ENCODE peak calls at places on chromosomes 16 and 17, in four cellular contexts. One of them, this sample, is unnamed.

GRCh38 chr16:72976047-72976746 is 71.7 kb downstream of the ZFHX3 start:
- DNase-seq in nephron progenitor cell: no peak
- DNase-seq in foreskin fibroblast: no peak
- DNase-seq in brain microvascular endothelial cell: no peak
- DNase-seq in this sample: no peak

GRCh38 chr16:104828-105374 is 26.9 kb downstream of the MPG start:
- DNase-seq in nephron progenitor cell: no peak
- DNase-seq in foreskin fibroblast: no peak
- DNase-seq in brain microvascular endothelial cell: no peak
- DNase-seq in this sample: no peak

GRCh38 chr17:16319969-16320368 is 33.3 kb downstream of the CENPV start:
- DNase-seq in nephron progenitor cell: no peak
- DNase-seq in foreskin fibroblast: no peak
- DNase-seq in brain microvascular endothelial cell: no peak
- DNase-seq in this sample: no peak

GRCh38 chr17:3527896-3528603 is 29.6 kb downstream of the TRPV3 start:
- DNase-seq in nephron progenitor cell: no peak
- DNase-seq in foreskin fibroblast: no peak
- DNase-seq in brain microvascular endothelial cell: no peak
- DNase-seq in this sample: no peak

GRCh38 chr16:81431554-81432353 is 12.9 kb upstream of the CMIP start:
- DNase-seq in nephron progenitor cell: no peak
- DNase-seq in foreskin fibroblast: peak
- DNase-seq in brain microvascular endothelial cell: peak
- DNase-seq in this sample: no peak

GRCh38 chr16:19102187-19102872 is 11.4 kb upstream of the ITPRIPL2 start:
- DNase-seq in nephron progenitor cell: no peak
- DNase-seq in foreskin fibroblast: no peak
- DNase-seq in brain microvascular endothelial cell: no peak
- DNase-seq in this sample: no peak

GRCh38 chr17:4520881-4521600 is 22.4 kb downstream of the SPNS2 start:
- DNase-seq in nephron progenitor cell: no peak
- DNase-seq in foreskin fibroblast: no peak
- DNase-seq in brain microvascular endothelial cell: no peak
- DNase-seq in this sample: no peak

GRCh38 chr17:71085238-71086033 is 916.1 kb downstream of the KCNJ2 start:
- DNase-seq in nephron progenitor cell: peak
- DNase-seq in foreskin fibroblast: peak
- DNase-seq in brain microvascular endothelial cell: no peak
- DNase-seq in this sample: no peak

GRCh38 chr17:40612510-40613244 is 34.9 kb downstream of the SMARCE1 start:
- DNase-seq in nephron progenitor cell: no peak
- DNase-seq in foreskin fibroblast: no peak
- DNase-seq in brain microvascular endothelial cell: no peak
- DNase-seq in this sample: no peak

GRCh38 chr16:84065536-84066132 is 23.0 kb upstream of the SLC38A8 start:
- DNase-seq in nephron progenitor cell: peak
- DNase-seq in foreskin fibroblast: peak
- DNase-seq in brain microvascular endothelial cell: peak
- DNase-seq in this sample: no peak

GRCh38 chr17:79989106-79989835 is 46.4 kb downstream of the TBC1D16 start:
- DNase-seq in nephron progenitor cell: no peak
- DNase-seq in foreskin fibroblast: no peak
- DNase-seq in brain microvascular endothelial cell: no peak
- DNase-seq in this sample: no peak

GRCh38 chr16:68921654-68922053 is 78.3 kb downstream of the TANGO6 start:
- DNase-seq in nephron progenitor cell: no peak
- DNase-seq in foreskin fibroblast: no peak
- DNase-seq in brain microvascular endothelial cell: no peak
- DNase-seq in this sample: no peak

GRCh38 chr16:84932691-84933090 is 78.6 kb downstream of the ZDHHC7 start:
- DNase-seq in nephron progenitor cell: no peak
- DNase-seq in foreskin fibroblast: no peak
- DNase-seq in brain microvascular endothelial cell: no peak
- DNase-seq in this sample: no peak

GRCh38 chr17:3965123-3965800 is 1.0 kb upstream of the ATP2A3 start:
- DNase-seq in nephron progenitor cell: peak
- DNase-seq in foreskin fibroblast: peak
- DNase-seq in brain microvascular endothelial cell: no peak
- DNase-seq in this sample: peak

GRCh38 chr17:41428591-41429326 is 4.4 kb upstream of the KRT37 start:
- DNase-seq in nephron progenitor cell: no peak
- DNase-seq in foreskin fibroblast: peak
- DNase-seq in brain microvascular endothelial cell: no peak
- DNase-seq in this sample: no peak

GRCh38 chr16:65889533-65889966 is 476.9 kb upstream of the CDH5 start:
- DNase-seq in nephron progenitor cell: no peak
- DNase-seq in foreskin fibroblast: no peak
- DNase-seq in brain microvascular endothelial cell: no peak
- DNase-seq in this sample: no peak

GRCh38 chr16:68711421-68712139 is 25.5 kb upstream of the CDH1 start:
- DNase-seq in nephron progenitor cell: no peak
- DNase-seq in foreskin fibroblast: no peak
- DNase-seq in brain microvascular endothelial cell: no peak
- DNase-seq in this sample: no peak

GRCh38 chr16:30054959-30055553 is 10.5 kb upstream of the ALDOA start:
- DNase-seq in nephron progenitor cell: peak
- DNase-seq in foreskin fibroblast: peak
- DNase-seq in brain microvascular endothelial cell: no peak
- DNase-seq in this sample: no peak
- TF ChIP-seq CTCF in nephron progenitor cell: peak
- TF ChIP-seq CTCF in foreskin fibroblast: peak
- TF ChIP-seq CTCF in brain microvascular endothelial cell: peak
- TF ChIP-seq CTCF in this sample: peak

DNA sequence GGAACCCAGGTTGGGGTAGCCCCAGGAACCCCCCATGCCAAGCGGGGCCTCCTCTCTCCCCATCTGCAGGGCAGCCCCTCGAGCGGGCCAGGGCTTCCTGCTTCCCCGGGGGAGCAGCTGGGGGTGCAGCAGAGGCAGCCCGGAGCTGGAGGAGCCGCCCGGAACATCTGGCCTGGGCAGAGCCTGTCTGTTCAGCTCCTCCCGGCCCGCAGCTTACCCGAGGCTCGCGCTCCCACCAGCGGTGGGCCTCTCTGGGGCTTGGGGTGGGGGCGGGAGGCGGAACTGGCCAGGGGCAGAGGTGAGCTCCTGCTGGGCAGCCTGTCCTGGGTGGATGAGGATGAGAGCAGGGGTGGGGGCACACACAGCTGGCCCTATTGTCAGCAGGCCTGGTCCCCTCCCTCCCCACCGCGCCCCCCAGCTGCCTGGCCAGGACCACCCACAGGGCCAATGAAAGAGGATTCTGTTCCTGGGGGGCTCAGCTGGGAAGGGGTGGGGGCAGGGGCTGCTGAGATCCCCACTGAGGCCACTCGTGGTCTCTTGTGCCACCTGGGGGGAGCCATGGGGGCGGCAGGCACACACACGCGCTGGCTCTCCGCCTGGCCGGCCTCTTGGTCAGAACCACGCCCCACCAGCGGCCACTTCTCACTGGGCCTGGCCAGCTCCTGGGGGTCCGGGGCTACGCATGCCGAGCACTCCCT is 34.7 kb downstream of the BAHCC1 start:
- DNase-seq in nephron progenitor cell: no peak
- DNase-seq in foreskin fibroblast: peak
- DNase-seq in brain microvascular endothelial cell: no peak
- DNase-seq in this sample: no peak
- TF ChIP-seq CTCF in nephron progenitor cell: no peak
- TF ChIP-seq CTCF in foreskin fibroblast: no peak
- TF ChIP-seq CTCF in brain microvascular endothelial cell: peak
- TF ChIP-seq CTCF in this sample: no peak

GRCh38 chr17:38906429-38907172 is 18.8 kb upstream of the LASP1NB start:
- DNase-seq in nephron progenitor cell: no peak
- DNase-seq in foreskin fibroblast: no peak
- DNase-seq in brain microvascular endothelial cell: no peak
- DNase-seq in this sample: no peak
- TF ChIP-seq CTCF in nephron progenitor cell: no peak
- TF ChIP-seq CTCF in foreskin fibroblast: no peak
- TF ChIP-seq CTCF in brain microvascular endothelial cell: no peak
- TF ChIP-seq CTCF in this sample: no peak

GRCh38 chr16:63289834-63290460 is 1253.7 kb upstream of the CDH8 start:
- DNase-seq in nephron progenitor cell: peak
- DNase-seq in foreskin fibroblast: no peak
- DNase-seq in brain microvascular endothelial cell: no peak
- DNase-seq in this sample: no peak
- TF ChIP-seq CTCF in nephron progenitor cell: peak
- TF ChIP-seq CTCF in foreskin fibroblast: peak
- TF ChIP-seq CTCF in brain microvascular endothelial cell: peak
- TF ChIP-seq CTCF in this sample: no peak

GRCh38 chr17:63697341-63698286 is 2.3 kb downstream of the LIMD2 start:
- DNase-seq in nephron progenitor cell: no peak
- DNase-seq in foreskin fibroblast: peak
- DNase-seq in brain microvascular endothelial cell: peak
- DNase-seq in this sample: peak
- TF ChIP-seq CTCF in nephron progenitor cell: no peak
- TF ChIP-seq CTCF in foreskin fibroblast: peak
- TF ChIP-seq CTCF in brain microvascular endothelial cell: peak
- TF ChIP-seq CTCF in this sample: peak

GRCh38 chr17:53033297-53033696 is 789.4 kb upstream of the KIF2B start:
- DNase-seq in nephron progenitor cell: no peak
- DNase-seq in foreskin fibroblast: no peak
- DNase-seq in brain microvascular endothelial cell: no peak
- DNase-seq in this sample: no peak

DNA sequence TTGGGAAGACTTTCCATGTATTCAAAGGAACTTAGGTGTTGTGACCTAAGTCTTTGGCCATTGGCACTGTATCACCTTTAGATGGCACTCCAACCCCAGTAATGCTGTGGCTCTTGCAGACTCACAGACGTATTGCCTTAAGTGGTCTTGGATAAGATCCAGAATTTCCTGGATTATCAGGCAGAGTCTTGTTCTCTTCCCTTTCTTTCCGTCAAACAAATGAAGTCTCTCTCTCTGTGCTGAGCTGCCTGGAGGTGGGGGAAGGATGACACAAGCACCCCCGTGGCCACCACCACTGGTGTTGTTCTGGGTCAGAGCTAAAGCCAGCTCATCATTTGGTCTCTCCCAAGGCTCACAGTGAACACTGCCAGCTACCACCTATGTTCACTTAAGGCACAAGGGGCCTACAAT is 789.9 kb upstream of the KIF2B start:
- DNase-seq in nephron progenitor cell: peak
- DNase-seq in foreskin fibroblast: no peak
- DNase-seq in brain microvascular endothelial cell: no peak
- DNase-seq in this sample: no peak
- TF ChIP-seq CTCF in nephron progenitor cell: peak
- TF ChIP-seq CTCF in foreskin fibroblast: no peak
- TF ChIP-seq CTCF in brain microvascular endothelial cell: peak
- TF ChIP-seq CTCF in this sample: no peak

DNA sequence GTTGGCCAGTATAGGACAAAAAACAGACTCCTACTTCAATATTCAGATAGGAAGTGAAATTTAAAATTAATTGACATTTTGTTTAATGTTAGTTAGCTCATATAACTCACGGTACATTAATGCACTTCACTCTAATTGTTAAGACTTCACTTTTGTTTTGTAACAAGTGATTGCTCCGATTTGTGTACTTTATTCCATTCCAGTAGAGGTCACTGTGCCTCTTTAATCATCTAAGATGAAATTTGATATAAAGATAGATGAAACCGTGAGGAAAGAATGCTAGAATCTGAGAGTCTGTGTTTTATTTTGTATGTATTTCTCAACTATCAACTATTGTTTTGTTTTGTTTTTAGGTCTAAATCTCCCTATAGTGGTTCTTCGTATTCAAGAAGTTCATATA is 29.0 kb downstream of the RBBP6 start:
- DNase-seq in nephron progenitor cell: no peak
- DNase-seq in foreskin fibroblast: peak
- DNase-seq in brain microvascular endothelial cell: no peak
- DNase-seq in this sample: no peak
- TF ChIP-seq CTCF in nephron progenitor cell: no peak
- TF ChIP-seq CTCF in foreskin fibroblast: peak
- TF ChIP-seq CTCF in brain microvascular endothelial cell: peak
- TF ChIP-seq CTCF in this sample: no peak

GRCh38 chr17:9256361-9256943 is 235.1 kb downstream of the NTN1 start:
- DNase-seq in nephron progenitor cell: no peak
- DNase-seq in foreskin fibroblast: no peak
- DNase-seq in brain microvascular endothelial cell: no peak
- DNase-seq in this sample: no peak
- TF ChIP-seq CTCF in nephron progenitor cell: no peak
- TF ChIP-seq CTCF in foreskin fibroblast: no peak
- TF ChIP-seq CTCF in brain microvascular endothelial cell: no peak
- TF ChIP-seq CTCF in this sample: no peak

DNA sequence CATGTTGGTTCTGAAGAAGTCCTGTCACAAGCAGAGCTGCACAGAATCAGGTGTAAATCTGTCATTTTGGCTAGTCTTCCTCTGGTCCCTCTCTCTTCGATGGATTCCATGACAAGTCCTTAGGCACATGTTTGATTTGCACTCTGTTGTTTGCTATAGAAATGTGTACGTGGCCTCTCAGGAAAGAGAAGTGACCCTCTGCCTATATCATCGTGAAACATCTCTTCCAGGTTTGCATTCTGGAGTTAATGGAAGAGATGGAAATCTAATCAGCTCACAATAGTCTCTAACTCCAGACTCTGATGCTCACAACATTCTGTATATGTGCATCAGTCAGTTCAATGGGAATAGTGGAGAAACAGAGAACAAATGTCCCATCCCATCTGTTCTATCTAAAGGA is 34.7 kb downstream of the RBFOX1 start:
- DNase-seq in nephron progenitor cell: no peak
- DNase-seq in foreskin fibroblast: no peak
- DNase-seq in brain microvascular endothelial cell: no peak
- DNase-seq in this sample: no peak
- TF ChIP-seq CTCF in nephron progenitor cell: no peak
- TF ChIP-seq CTCF in foreskin fibroblast: no peak
- TF ChIP-seq CTCF in brain microvascular endothelial cell: no peak
- TF ChIP-seq CTCF in this sample: no peak